ENCODE peak calls at places on chromosomes 16 and 17, in nine cellular contexts. N is AG04449, M is ELF-1, V is stomach, T is NCI-H1105 treated with DMSO at 0.1 percent for 48 hours, R is NCI-H2171 treated with DMSO at 0.1 percent for 48 hours, B is AML-193, F is endothelial cell, L is GM03348. D is an unnamed sample.

GRCh38 chr17:7579001-7579838 is at the start of gene CD68:
- DNase-seq in N (peak), M (peak), V (peak), T (peak), R (peak), B (peak), F (no peak), L (peak), D (peak)

GRCh38 chr17:79989106-79989835 is 46.4 kb downstream of the TBC1D16 start:
- DNase-seq in N (no peak), M (peak), V (no peak), T (no peak), R (no peak), B (no peak), F (no peak), L (no peak), D (no peak)

GRCh38 chr17:78166416-78166815 is 2.0 kb upstream of the SYNGR2 start:
- DNase-seq in N (no peak), M (no peak), V (no peak), T (peak), R (peak), B (no peak), F (no peak), L (no peak), D (peak)

GRCh38 chr16:84807776-84808175 is 12.0 kb upstream of the CRISPLD2 start:
- DNase-seq in N (no peak), M (no peak), V (no peak), T (no peak), R (no peak), B (no peak), F (no peak), L (no peak), D (no peak)

GRCh38 chr16:89014611-89015230 is 37.7 kb upstream of the CBFA2T3 start:
- DNase-seq in N (no peak), M (no peak), V (no peak), T (no peak), R (no peak), B (no peak), F (no peak), L (no peak), D (no peak)

GRCh38 chr16:10501016-10501607 is 79.3 kb downstream of the EMP2 start:
- DNase-seq in N (no peak), M (peak), V (no peak), T (no peak), R (no peak), B (no peak), F (no peak), L (no peak), D (no peak)

GRCh38 chr16:10240854-10241613 is 58.8 kb upstream of the GRIN2A start:
- DNase-seq in N (no peak), M (peak), V (no peak), T (no peak), R (no peak), B (no peak), F (no peak), L (no peak), D (no peak)

GRCh38 chr17:27628376-27628775 is 2.6 kb upstream of the LGALS9 start:
- DNase-seq in N (no peak), M (no peak), V (no peak), T (no peak), R (no peak), B (no peak), F (no peak), L (no peak), D (no peak)

GRCh38 chr16:578870-579405 is 9.2 kb downstream of the PIGQ start:
- DNase-seq in N (no peak), M (peak), V (peak), T (no peak), R (no peak), B (peak), F (peak), L (peak), D (peak)

GRCh38 chr17:48985436-48986245 is 11.5 kb upstream of the IGF2BP1 start:
- DNase-seq in N (no peak), M (no peak), V (no peak), T (no peak), R (no peak), B (no peak), F (no peak), L (no peak), D (no peak)

GRCh38 chr17:2853111-2853721 is 57.0 kb downstream of the RAP1GAP2 start:
- DNase-seq in N (no peak), M (peak), V (peak), T (no peak), R (no peak), B (peak), F (peak), L (peak), D (no peak)

GRCh38 chr16:55357241-55357640 is 33.2 kb downstream of the IRX6 start:
- DNase-seq in N (no peak), M (no peak), V (no peak), T (no peak), R (no peak), B (no peak), F (no peak), L (no peak), D (no peak)

GRCh38 chr16:66605177-66605999 is 884 bp downstream of the CMTM3 start:
- DNase-seq in N (no peak), M (peak), V (peak), T (no peak), R (no peak), B (no peak), F (peak), L (peak), D (no peak)

GRCh38 chr16:30185141-30185682 is 1.8 kb downstream of the CORO1A start:
- DNase-seq in N (no peak), M (no peak), V (no peak), T (no peak), R (no peak), B (peak), F (no peak), L (no peak), D (no peak)

GRCh38 chr16:20707461-20707860 is 10.0 kb upstream of the ACSM1 start:
- DNase-seq in N (no peak), M (no peak), V (peak), T (no peak), R (no peak), B (no peak), F (no peak), L (no peak), D (no peak)

GRCh38 chr17:7932949-7933348 is 943 bp downstream of the CNTROB start:
- DNase-seq in N (no peak), M (peak), V (peak), T (peak), R (peak), B (peak), F (peak), L (peak), D (peak)

GRCh38 chr16:54454616-54455015 is 168.0 kb upstream of the IRX3 start:
- DNase-seq in N (no peak), M (no peak), V (no peak), T (no peak), R (no peak), B (no peak), F (no peak), L (no peak), D (no peak)

GRCh38 chr17:80793421-80793820 is 198.2 kb upstream of the CHMP6 start:
- DNase-seq in N (no peak), M (no peak), V (no peak), T (no peak), R (no peak), B (no peak), F (no peak), L (no peak), D (no peak)

GRCh38 chr16:57616241-57616640 is 12.2 kb upstream of the ADGRG1 start:
- DNase-seq in N (no peak), M (no peak), V (peak), T (no peak), R (no peak), B (no peak), F (no peak), L (no peak), D (no peak)

GRCh38 chr17:351436-351713 is 1.2 kb downstream of the RPH3AL start:
- DNase-seq in N (no peak), M (no peak), V (no peak), T (no peak), R (peak), B (no peak), F (no peak), L (no peak), D (no peak)

GRCh38 chr16:65114527-65114926 is 7.3 kb downstream of the CDH11 start:
- DNase-seq in N (no peak), M (no peak), V (no peak), T (no peak), R (no peak), B (no peak), F (no peak), L (no peak), D (no peak)

GRCh38 chr17:9666461-9667050 is 21.2 kb downstream of the USP43 start:
- DNase-seq in N (no peak), M (no peak), V (no peak), T (no peak), R (no peak), B (no peak), F (no peak), L (no peak), D (no peak)

GRCh38 chr17:81272616-81273015 is 22.5 kb downstream of the SLC38A10 start:
- DNase-seq in N (no peak), M (no peak), V (peak), T (no peak), R (no peak), B (no peak), F (no peak), L (no peak), D (no peak)

GRCh38 chr16:86854895-86855294 is 276.5 kb downstream of the FOXL1 start:
- DNase-seq in N (no peak), M (no peak), V (no peak), T (no peak), R (no peak), B (no peak), F (no peak), L (no peak), D (no peak)

GRCh38 chr17:45907720-45908395 is 13.5 kb downstream of the MAPT start:
- DNase-seq in N (no peak), M (no peak), V (no peak), T (peak), R (peak), B (no peak), F (no peak), L (no peak), D (peak)

GRCh38 chr16:85423186-85423550 is 190.0 kb upstream of the GSE1 start:
- DNase-seq in N (no peak), M (no peak), V (no peak), T (no peak), R (no peak), B (no peak), F (peak), L (no peak), D (no peak)

GRCh38 chr17:27993161-27993695 is 49.2 kb upstream of the NLK start:
- DNase-seq in N (no peak), M (no peak), V (no peak), T (no peak), R (no peak), B (no peak), F (no peak), L (no peak), D (no peak)

D was measured in NCI-H510A treated with DMSO at 0.1 percent for 48 hours.